ENCODE peak calls at places on chromosomes 1 and 21, in ten cellular contexts. U is A549, O is esophagus muscularis mucosa, I is stomach, X is HepG2, J is sigmoid colon, D is GM12878, L is suprapubic skin, V is transverse colon, G is H1. T is an unnamed sample.

GRCh38 chr1:208333676-208334075 is 89.5 kb upstream of the PLXNA2 start:
- DNase-seq in U (no peak), O (no peak), I (no peak), X (no peak), J (no peak), D (no peak), L (no peak), V (no peak), G (no peak), T (no peak)

GRCh38 chr1:167128261-167129227 is 34.7 kb downstream of the STYXL2 start:
- DNase-seq in U (no peak), O (peak), I (no peak), X (no peak), J (no peak), D (no peak), L (no peak), V (no peak), G (peak), T (no peak)

GRCh38 chr1:12486401-12487005 is 131.5 kb downstream of the DHRS3 start:
- DNase-seq in U (peak), O (no peak), I (no peak), X (no peak), J (peak), D (no peak), L (no peak), V (no peak), G (no peak), T (peak)

GRCh38 chr1:58628987-58629598 is 52.0 kb upstream of the TACSTD2 start:
- DNase-seq in U (no peak), O (no peak), I (no peak), X (no peak), J (no peak), D (no peak), L (no peak), V (no peak), G (no peak), T (no peak)

GRCh38 chr1:22808186-22808845 is 97.7 kb downstream of the EPHB2 start:
- DNase-seq in U (no peak), O (no peak), I (no peak), X (no peak), J (no peak), D (no peak), L (no peak), V (no peak), G (no peak), T (no peak)

GRCh38 chr1:78153092-78153736 is 107.4 kb downstream of the GIPC2 start:
- DNase-seq in U (no peak), O (no peak), I (no peak), X (no peak), J (no peak), D (no peak), L (no peak), V (no peak), G (no peak), T (no peak)

GRCh38 chr21:43331962-43332458 is 94.9 kb downstream of the SIK1 start:
- DNase-seq in U (peak), O (no peak), I (no peak), X (no peak), J (no peak), D (no peak), L (no peak), V (no peak), G (no peak), T (peak)

GRCh38 chr1:13799502-13800283 is 99.7 kb downstream of the PRDM2 start:
- DNase-seq in U (no peak), O (no peak), I (no peak), X (no peak), J (no peak), D (no peak), L (no peak), V (peak), G (no peak), T (no peak)

GRCh38 chr1:3533051-3534048 is 78.0 kb downstream of the MEGF6 start:
- DNase-seq in U (no peak), O (no peak), I (no peak), X (peak), J (no peak), D (no peak), L (no peak), V (no peak), G (peak), T (no peak)

GRCh38 chr1:100400332-100400933 is 48.1 kb downstream of the CDC14A start:
- DNase-seq in U (no peak), O (no peak), I (peak), X (peak), J (no peak), D (no peak), L (no peak), V (peak), G (no peak), T (no peak)

GRCh38 chr1:42456754-42457089 is 379 bp downstream of the PPCS start:
- DNase-seq in U (peak), O (no peak), I (peak), X (peak), J (peak), D (peak), L (peak), V (peak), G (no peak), T (no peak)

GRCh38 chr1:229781453-229781852 is 155.4 kb downstream of the URB2 start:
- DNase-seq in U (no peak), O (no peak), I (peak), X (peak), J (no peak), D (no peak), L (no peak), V (peak), G (no peak), T (no peak)

GRCh38 chr1:17826165-17826488 is 71.0 kb downstream of the ACTL8 start:
- DNase-seq in U (peak), O (no peak), I (peak), X (peak), J (no peak), D (no peak), L (peak), V (peak), G (peak), T (peak)

GRCh38 chr1:242216368-242216767 is 217.5 kb upstream of the MAP1LC3C start:
- DNase-seq in U (no peak), O (no peak), I (no peak), X (no peak), J (no peak), D (no peak), L (no peak), V (no peak), G (no peak), T (no peak)

GRCh38 chr1:201724760-201725105 is 104.2 kb upstream of the IPO9 start:
- DNase-seq in U (no peak), O (no peak), I (no peak), X (no peak), J (peak), D (no peak), L (no peak), V (no peak), G (no peak), T (no peak)

GRCh38 chr1:175673236-175674150 is 69.9 kb downstream of the TNR start:
- DNase-seq in U (no peak), O (no peak), I (no peak), X (no peak), J (no peak), D (peak), L (no peak), V (no peak), G (no peak), T (no peak)

GRCh38 chr1:15412488-15412800 is 2.8 kb downstream of the EFHD2 start:
- DNase-seq in U (no peak), O (no peak), I (no peak), X (no peak), J (no peak), D (no peak), L (no peak), V (no peak), G (no peak), T (no peak)

GRCh38 chr21:18760247-18760646 is 356.7 kb upstream of the TMPRSS15 start:
- DNase-seq in U (no peak), O (no peak), I (no peak), X (no peak), J (no peak), D (no peak), L (no peak), V (no peak), G (no peak), T (no peak)

GRCh38 chr1:220287129-220287528 is 14.9 kb upstream of the RAB3GAP2 start:
- DNase-seq in U (no peak), O (no peak), I (no peak), X (no peak), J (no peak), D (no peak), L (no peak), V (no peak), G (no peak), T (no peak)

GRCh38 chr1:232130815-232131474 is 499.0 kb downstream of the SIPA1L2 start:
- DNase-seq in U (no peak), O (no peak), I (no peak), X (no peak), J (no peak), D (no peak), L (no peak), V (no peak), G (no peak), T (no peak)

GRCh38 chr1:5458248-5458647 is 534.0 kb downstream of the NPHP4 start:
- DNase-seq in U (no peak), O (no peak), I (no peak), X (no peak), J (no peak), D (no peak), L (no peak), V (no peak), G (no peak), T (no peak)
- TF ChIP-seq EP300 in U (no peak), O (no peak), I (no peak), X (no peak), J (no peak), D (no peak), L (no peak), V (no peak), G (no peak), T (no peak)

GRCh38 chr1:218705391-218705790 is 360.3 kb downstream of the TGFB2 start:
- DNase-seq in U (peak), O (no peak), I (no peak), X (no peak), J (no peak), D (no peak), L (no peak), V (no peak), G (no peak), T (no peak)

GRCh38 chr1:218711021-218711420 is 365.9 kb downstream of the TGFB2 start:
- DNase-seq in U (no peak), O (no peak), I (no peak), X (no peak), J (no peak), D (no peak), L (no peak), V (no peak), G (no peak), T (no peak)

GRCh38 chr1:218702808-218703207 is 357.7 kb downstream of the TGFB2 start:
- DNase-seq in U (no peak), O (no peak), I (no peak), X (no peak), J (no peak), D (no peak), L (no peak), V (no peak), G (no peak), T (no peak)

GRCh38 chr1:218703836-218704235 is 358.7 kb downstream of the TGFB2 start:
- DNase-seq in U (no peak), O (no peak), I (no peak), X (no peak), J (no peak), D (no peak), L (no peak), V (no peak), G (no peak), T (no peak)

DNA sequence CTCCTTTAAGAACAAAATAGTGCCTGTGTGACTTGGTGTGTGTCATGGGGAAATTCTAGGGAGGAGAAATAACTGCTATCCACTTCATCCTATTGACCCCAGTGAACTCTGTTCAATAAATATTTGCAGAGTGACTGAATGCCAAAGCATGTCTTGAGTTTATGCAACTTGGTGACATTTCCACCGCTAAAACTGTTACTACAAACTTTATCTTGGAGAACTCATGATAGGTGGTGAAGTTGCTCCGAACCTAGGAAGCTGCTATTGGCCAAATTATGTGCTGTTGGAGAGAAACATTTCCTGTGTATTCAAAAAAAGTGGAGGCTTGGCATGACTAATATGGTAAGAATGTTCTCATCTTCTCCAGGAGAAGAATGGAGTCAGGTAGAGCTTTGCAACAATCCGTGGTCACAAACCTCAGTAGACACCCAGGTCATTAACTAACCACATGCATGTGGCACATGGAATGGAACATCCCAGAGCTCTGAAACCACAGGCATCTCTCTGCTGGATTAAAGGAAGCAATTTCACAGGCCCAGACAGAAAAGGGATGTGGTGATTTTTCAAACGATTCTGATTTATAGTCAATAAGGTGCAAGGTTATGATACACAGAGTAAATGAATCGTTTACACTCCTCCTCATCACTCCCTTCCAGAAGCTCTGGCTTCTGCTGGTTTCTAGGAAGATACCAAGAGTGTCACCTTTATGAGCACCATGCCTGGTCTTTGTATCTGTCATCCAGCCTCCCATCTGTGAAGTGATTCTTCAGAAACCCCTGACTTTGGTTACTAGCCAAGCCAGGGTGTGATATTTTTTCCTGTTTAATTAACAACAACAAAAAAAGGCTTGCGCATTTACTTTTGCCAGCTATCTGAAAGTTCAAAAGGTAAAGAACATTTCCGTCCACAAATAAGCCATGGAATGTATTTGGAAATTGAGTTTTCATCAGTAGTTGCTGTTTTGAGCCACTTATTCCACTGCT is 361.1 kb downstream of the TGFB2 start:
- DNase-seq in U (peak), O (no peak), I (no peak), X (peak), J (no peak), D (no peak), L (no peak), V (no peak), G (no peak), T (no peak)
- TF ChIP-seq EP300 in U (peak), O (no peak), I (no peak), X (peak), J (no peak), D (no peak), L (no peak), V (no peak), G (no peak), T (no peak)

GRCh38 chr1:172952541-172952940 is 98.2 kb downstream of the TNFSF18 start:
- DNase-seq in U (no peak), O (no peak), I (no peak), X (no peak), J (no peak), D (no peak), L (no peak), V (no peak), G (no peak), T (no peak)

GRCh38 chr1:172954476-172955150 is 96.1 kb downstream of the TNFSF18 start:
- DNase-seq in U (no peak), O (no peak), I (no peak), X (no peak), J (no peak), D (no peak), L (no peak), V (no peak), G (no peak), T (no peak)

GRCh38 chr1:172956871-172957270 is 93.9 kb downstream of the TNFSF18 start:
- DNase-seq in U (no peak), O (no peak), I (no peak), X (no peak), J (no peak), D (no peak), L (no peak), V (no peak), G (no peak), T (no peak)

GRCh38 chr1:172957491-172957890 is 93.2 kb downstream of the TNFSF18 start:
- DNase-seq in U (no peak), O (no peak), I (no peak), X (no peak), J (no peak), D (no peak), L (no peak), V (no peak), G (no peak), T (no peak)

GRCh38 chr1:172955161-172955821 is 95.5 kb downstream of the TNFSF18 start:
- DNase-seq in U (no peak), O (no peak), I (no peak), X (no peak), J (no peak), D (no peak), L (no peak), V (no peak), G (no peak), T (no peak)
- TF ChIP-seq EP300 in U (no peak), O (no peak), I (no peak), X (no peak), J (no peak), D (no peak), L (no peak), V (no peak), G (no peak), T (no peak)

DNA sequence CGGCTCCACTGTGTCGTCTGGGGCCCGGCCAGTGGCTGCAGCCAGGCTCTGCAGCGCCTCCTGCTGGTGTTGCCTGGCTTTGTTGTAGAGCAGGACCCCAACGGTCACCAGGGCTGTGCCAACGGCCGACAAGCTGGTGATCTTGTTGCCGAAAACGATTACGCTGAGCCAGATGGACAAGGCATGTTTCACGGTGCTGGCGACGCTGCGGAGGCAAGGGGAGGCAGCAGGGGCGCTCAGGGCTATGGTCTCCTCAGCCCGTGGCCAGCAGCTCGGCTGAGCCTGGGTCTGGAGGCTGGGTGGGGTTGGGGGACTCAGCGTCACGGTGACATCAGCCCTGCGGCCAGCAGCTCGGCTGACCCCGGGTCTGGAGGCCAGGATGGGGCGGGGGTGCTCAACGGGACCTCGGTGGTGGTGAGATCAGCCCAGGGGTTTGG is 7.0 kb upstream of the CDK11B start:
- DNase-seq in U (no peak), O (no peak), I (peak), X (no peak), J (peak), D (no peak), L (peak), V (no peak), G (peak), T (no peak)
- TF ChIP-seq EP300 in U (no peak), O (no peak), I (no peak), X (no peak), J (no peak), D (no peak), L (no peak), V (no peak), G (no peak), T (no peak)

T was measured in tibial nerve.